ENCODE peak calls at places on chromosomes 3 and 15, in ten cellular contexts. J is testis, Z is endodermal cell, V is cardiac muscle cell, D is thyroid gland, E is left lung, Y is ovary, B is ascending aorta, Q is endothelial cell of umbilical vein, L is stomach. N is an unnamed sample.

GRCh38 chr3:27568393-27568792 is 84.2 kb upstream of the SLC4A7 start:
- DNase-seq in J (peak; percentile 72), Z (no peak), V (no peak), D (peak; percentile 77), E (peak; percentile 66), Y (peak; percentile 46), B (peak; percentile 33), Q (no peak), L (peak; percentile 34), N (peak; percentile 70)

GRCh38 chr15:55588070-55588817 is at the start of gene PYGO1:
- DNase-seq in J (peak; percentile 68), Z (peak; percentile 89), V (peak; percentile 83), D (peak; percentile 66), E (peak; percentile 68), Y (peak; percentile 79), B (no peak), Q (peak; percentile 70), L (peak; percentile 48), N (peak; percentile 86)

GRCh38 chr3:146493761-146494160 is 24.4 kb upstream of the PLSCR2 start:
- DNase-seq in J (no peak), Z (no peak), V (no peak), D (no peak), E (no peak), Y (no peak), B (no peak), Q (no peak), L (no peak), N (no peak)

GRCh38 chr3:186286114-186286513 is 75.9 kb downstream of the DGKG start:
- DNase-seq in J (no peak), Z (no peak), V (no peak), D (no peak), E (no peak), Y (no peak), B (no peak), Q (no peak), L (no peak), N (no peak)

GRCh38 chr3:31754575-31755278 is 222.0 kb downstream of the STT3B start:
- DNase-seq in J (no peak), Z (no peak), V (no peak), D (no peak), E (no peak), Y (no peak), B (no peak), Q (no peak), L (no peak), N (no peak)

GRCh38 chr3:141913150-141913811 is 36.8 kb downstream of the ATP1B3 start:
- DNase-seq in J (peak; percentile 34), Z (peak; percentile 58), V (peak; percentile 57), D (peak; percentile 40), E (no peak), Y (no peak), B (no peak), Q (peak; percentile 71), L (no peak), N (no peak)

GRCh38 chr15:48888209-48888608 is 10.3 kb downstream of the EID1 start:
- DNase-seq in J (no peak), Z (no peak), V (no peak), D (no peak), E (no peak), Y (no peak), B (no peak), Q (no peak), L (no peak), N (no peak)

GRCh38 chr3:171302009-171302408 is 158.2 kb downstream of the TNIK start:
- DNase-seq in J (no peak), Z (no peak), V (no peak), D (no peak), E (no peak), Y (no peak), B (no peak), Q (no peak), L (no peak), N (no peak)

GRCh38 chr3:181250714-181251113 is 261.2 kb upstream of the DNAJC19 start:
- DNase-seq in J (no peak), Z (no peak), V (peak; percentile 66), D (no peak), E (no peak), Y (no peak), B (no peak), Q (no peak), L (no peak), N (no peak)

GRCh38 chr15:41116872-41117242 is 777 bp upstream of the INO80 start:
- DNase-seq in J (no peak), Z (no peak), V (no peak), D (no peak), E (no peak), Y (no peak), B (no peak), Q (no peak), L (no peak), N (no peak)

GRCh38 chr3:137760341-137761098 is 3.6 kb upstream of the SOX14 start:
- DNase-seq in J (no peak), Z (peak; percentile 67), V (no peak), D (no peak), E (no peak), Y (no peak), B (no peak), Q (no peak), L (no peak), N (no peak)

GRCh38 chr3:189109145-189109544 is 62.6 kb upstream of the TPRG1 start:
- DNase-seq in J (peak; percentile 25), Z (no peak), V (no peak), D (no peak), E (no peak), Y (no peak), B (no peak), Q (no peak), L (no peak), N (no peak)
- H3K4me3 ChIP-seq in J (no peak overlapping the region), Z (no peak overlapping the region), V (no peak overlapping the region), D (no peak overlapping the region), E (no peak overlapping the region), Y (no peak overlapping the region), B (no peak overlapping the region), Q (no peak overlapping the region), L (no peak overlapping the region), N (no peak overlapping the region)

GRCh38 chr15:99582508-99582960 is 16.8 kb downstream of the MEF2A start:
- DNase-seq in J (no peak), Z (no peak), V (no peak), D (no peak), E (no peak), Y (no peak), B (no peak), Q (no peak), L (no peak), N (no peak)

GRCh38 chr15:99584081-99584600 is 18.4 kb downstream of the MEF2A start:
- DNase-seq in J (no peak), Z (no peak), V (no peak), D (no peak), E (no peak), Y (no peak), B (no peak), Q (no peak), L (no peak), N (no peak)

GRCh38 chr15:99574502-99574901 is 8.7 kb downstream of the MEF2A start:
- DNase-seq in J (no peak), Z (no peak), V (no peak), D (no peak), E (no peak), Y (no peak), B (no peak), Q (no peak), L (no peak), N (no peak)

GRCh38 chr15:99578809-99579208 is 13.0 kb downstream of the MEF2A start:
- DNase-seq in J (no peak), Z (no peak), V (no peak), D (no peak), E (no peak), Y (no peak), B (no peak), Q (no peak), L (no peak), N (no peak)

GRCh38 chr15:99580061-99580460 is 14.3 kb downstream of the MEF2A start:
- DNase-seq in J (no peak), Z (no peak), V (no peak), D (no peak), E (no peak), Y (no peak), B (no peak), Q (no peak), L (no peak), N (no peak)
- H3K4me1 ChIP-seq in J (peaks cover 5% of the 10 kb centered on the region), Z (peaks cover 6% of the 10 kb centered on the region), V (peaks cover 65% of the 10 kb centered on the region), D (peaks cover 5% of the 10 kb centered on the region), E (peaks cover 26% of the 10 kb centered on the region), Y (peaks cover 2% of the 10 kb centered on the region), B (peaks cover 31% of the 10 kb centered on the region), Q (no peaks in the 10 kb centered on the region), L (peaks cover 60% of the 10 kb centered on the region), N (peaks cover 25% of the 10 kb centered on the region)

DNA sequence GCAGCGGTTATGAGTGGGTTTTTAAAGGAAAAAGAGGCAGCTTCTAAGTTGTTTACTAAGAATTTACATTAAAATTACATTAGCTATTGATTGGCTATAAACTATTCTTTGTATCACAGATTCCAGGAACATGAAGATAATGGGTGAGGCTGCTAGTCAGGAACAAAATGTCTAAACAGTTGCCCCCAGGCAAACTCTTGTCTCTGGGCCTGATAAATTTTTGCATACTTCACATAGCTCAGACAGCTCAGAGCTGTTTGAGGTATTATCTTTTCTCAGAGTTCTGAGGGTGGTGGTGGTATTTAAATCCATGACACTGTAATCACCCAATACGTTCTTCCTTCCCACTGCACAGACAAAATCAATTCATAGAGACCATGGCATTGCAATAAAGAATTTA is 2.1 kb upstream of the HACD2 start:
- DNase-seq in J (no peak), Z (no peak), V (peak; percentile 18), D (no peak), E (no peak), Y (no peak), B (no peak), Q (no peak), L (no peak), N (no peak)
- H3K9me3 ChIP-seq in J (no peaks in the 10 kb centered on the region), Z (peaks cover 46% of the 10 kb centered on the region), V (no peaks in the 10 kb centered on the region), D (no peaks in the 10 kb centered on the region), E (no peaks in the 10 kb centered on the region), Y (no peaks in the 10 kb centered on the region), B (no peaks in the 10 kb centered on the region), Q (peaks cover 4% of the 10 kb centered on the region), L (peaks cover 7% of the 10 kb centered on the region), N (no peaks in the 10 kb centered on the region)

GRCh38 chr3:138947303-138948121 is 495 bp downstream of the FOXL2NB start:
- DNase-seq in J (no peak), Z (peak; percentile 82), V (no peak), D (no peak), E (no peak), Y (no peak), B (no peak), Q (no peak), L (no peak), N (no peak)
- H3K4me3 ChIP-seq in J (peak overlapping the region; percentile 31), Z (peak overlapping the region; percentile 69), V (peak overlapping the region; percentile 33), D (no peak overlapping the region), E (peak overlapping the region; percentile 28), Y (peak overlapping the region; percentile 75), B (peak overlapping the region; percentile 69), Q (no peak overlapping the region), L (peak overlapping the region; percentile 58), N (peak overlapping the region; percentile 40)

N was measured in upper lobe of right lung.